ENCODE peak calls at places on chromosome 20, in seven cellular contexts. One of them, this sample, is unnamed.
A peak's percentile ranks its signal among the peaks of the same experiment; 100 is the strongest.

GRCh38 chr20:38278150-38278549 is 17.6 kb upstream of the KIAA1755 start:
- DNase-seq in body of pancreas: no peak
- DNase-seq in CD4-positive, CD25-positive, alpha-beta regulatory T cell: no peak
- DNase-seq in effector memory CD4-positive, alpha-beta T cell: no peak
- DNase-seq in brain microvascular endothelial cell: peak; percentile 94
- DNase-seq in gastrocnemius medialis: no peak
- DNase-seq in heart left ventricle: no peak
- DNase-seq in this sample: no peak

GRCh38 chr20:22492497-22492896 is 91.9 kb downstream of the FOXA2 start:
- DNase-seq in gastrocnemius medialis: no peak
- DNase-seq in body of pancreas: no peak
- DNase-seq in brain microvascular endothelial cell: no peak
- DNase-seq in CD4-positive, CD25-positive, alpha-beta regulatory T cell: no peak
- DNase-seq in heart left ventricle: no peak
- DNase-seq in effector memory CD4-positive, alpha-beta T cell: no peak
- DNase-seq in this sample: no peak

GRCh38 chr20:48364055-48364454 is 463.7 kb downstream of the PREX1 start:
- DNase-seq in body of pancreas: no peak
- DNase-seq in heart left ventricle: no peak
- DNase-seq in brain microvascular endothelial cell: no peak
- DNase-seq in gastrocnemius medialis: no peak
- DNase-seq in effector memory CD4-positive, alpha-beta T cell: no peak
- DNase-seq in CD4-positive, CD25-positive, alpha-beta regulatory T cell: no peak
- DNase-seq in this sample: no peak

GRCh38 chr20:21508230-21509078 is 5.4 kb downstream of the NKX2-2 start:
- DNase-seq in CD4-positive, CD25-positive, alpha-beta regulatory T cell: no peak
- DNase-seq in body of pancreas: no peak
- DNase-seq in gastrocnemius medialis: no peak
- DNase-seq in effector memory CD4-positive, alpha-beta T cell: no peak
- DNase-seq in brain microvascular endothelial cell: no peak
- DNase-seq in heart left ventricle: no peak
- DNase-seq in this sample: no peak

GRCh38 chr20:45343867-45344721 is 4.1 kb downstream of the SDC4 start:
- DNase-seq in CD4-positive, CD25-positive, alpha-beta regulatory T cell: no peak
- DNase-seq in effector memory CD4-positive, alpha-beta T cell: no peak
- DNase-seq in gastrocnemius medialis: peak; percentile 91
- DNase-seq in brain microvascular endothelial cell: peak; percentile 91
- DNase-seq in body of pancreas: peak; percentile 81
- DNase-seq in heart left ventricle: no peak
- DNase-seq in this sample: peak; percentile 70

GRCh38 chr20:45341939-45342862 is 6.0 kb downstream of the SDC4 start:
- DNase-seq in heart left ventricle: peak; percentile 75
- DNase-seq in brain microvascular endothelial cell: no peak
- DNase-seq in CD4-positive, CD25-positive, alpha-beta regulatory T cell: no peak
- DNase-seq in effector memory CD4-positive, alpha-beta T cell: no peak
- DNase-seq in body of pancreas: peak; percentile 88
- DNase-seq in gastrocnemius medialis: peak; percentile 96
- DNase-seq in this sample: peak; percentile 81

GRCh38 chr20:22381812-22382416 is 202.5 kb downstream of the FOXA2 start:
- DNase-seq in brain microvascular endothelial cell: no peak
- DNase-seq in CD4-positive, CD25-positive, alpha-beta regulatory T cell: no peak
- DNase-seq in heart left ventricle: no peak
- DNase-seq in gastrocnemius medialis: no peak
- DNase-seq in effector memory CD4-positive, alpha-beta T cell: no peak
- DNase-seq in body of pancreas: no peak
- DNase-seq in this sample: no peak

GRCh38 chr20:49594143-49594928 is 26.4 kb upstream of the PTGIS start:
- DNase-seq in brain microvascular endothelial cell: peak; percentile 53
- DNase-seq in heart left ventricle: peak; percentile 67
- DNase-seq in effector memory CD4-positive, alpha-beta T cell: no peak
- DNase-seq in gastrocnemius medialis: peak; percentile 78
- DNase-seq in CD4-positive, CD25-positive, alpha-beta regulatory T cell: no peak
- DNase-seq in body of pancreas: no peak
- DNase-seq in this sample: peak; percentile 84

GRCh38 chr20:37325206-37325605 is 20.7 kb upstream of the SRC start:
- DNase-seq in heart left ventricle: no peak
- DNase-seq in body of pancreas: no peak
- DNase-seq in effector memory CD4-positive, alpha-beta T cell: no peak
- DNase-seq in CD4-positive, CD25-positive, alpha-beta regulatory T cell: no peak
- DNase-seq in gastrocnemius medialis: no peak
- DNase-seq in brain microvascular endothelial cell: no peak
- DNase-seq in this sample: no peak

GRCh38 chr20:47773381-47773786 is 11.9 kb downstream of the SULF2 start:
- DNase-seq in effector memory CD4-positive, alpha-beta T cell: no peak
- DNase-seq in body of pancreas: no peak
- DNase-seq in brain microvascular endothelial cell: no peak
- DNase-seq in gastrocnemius medialis: no peak
- DNase-seq in CD4-positive, CD25-positive, alpha-beta regulatory T cell: no peak
- DNase-seq in heart left ventricle: peak; percentile 28
- DNase-seq in this sample: peak; percentile 62

GRCh38 chr20:22213271-22213670 is 371.1 kb downstream of the FOXA2 start:
- DNase-seq in body of pancreas: no peak
- DNase-seq in gastrocnemius medialis: no peak
- DNase-seq in effector memory CD4-positive, alpha-beta T cell: no peak
- DNase-seq in heart left ventricle: no peak
- DNase-seq in CD4-positive, CD25-positive, alpha-beta regulatory T cell: no peak
- DNase-seq in brain microvascular endothelial cell: no peak
- DNase-seq in this sample: no peak

GRCh38 chr20:31260326-31260932 is 3.0 kb downstream of the DEFB115 start:
- DNase-seq in heart left ventricle: no peak
- DNase-seq in gastrocnemius medialis: no peak
- DNase-seq in body of pancreas: no peak
- DNase-seq in CD4-positive, CD25-positive, alpha-beta regulatory T cell: no peak
- DNase-seq in effector memory CD4-positive, alpha-beta T cell: no peak
- DNase-seq in brain microvascular endothelial cell: no peak
- DNase-seq in this sample: no peak

GRCh38 chr20:11807070-11807741 is 110.5 kb upstream of the BTBD3 start:
- DNase-seq in effector memory CD4-positive, alpha-beta T cell: no peak
- DNase-seq in CD4-positive, CD25-positive, alpha-beta regulatory T cell: no peak
- DNase-seq in brain microvascular endothelial cell: peak; percentile 85
- DNase-seq in heart left ventricle: no peak
- DNase-seq in gastrocnemius medialis: no peak
- DNase-seq in body of pancreas: no peak
- DNase-seq in this sample: no peak

GRCh38 chr20:22723659-22724058 is 139.3 kb upstream of the FOXA2 start:
- DNase-seq in heart left ventricle: no peak
- DNase-seq in body of pancreas: no peak
- DNase-seq in effector memory CD4-positive, alpha-beta T cell: no peak
- DNase-seq in CD4-positive, CD25-positive, alpha-beta regulatory T cell: no peak
- DNase-seq in brain microvascular endothelial cell: no peak
- DNase-seq in gastrocnemius medialis: no peak
- DNase-seq in this sample: no peak

GRCh38 chr20:15628954-15629353 is 944.3 kb downstream of the KIF16B start:
- DNase-seq in heart left ventricle: no peak
- DNase-seq in effector memory CD4-positive, alpha-beta T cell: no peak
- DNase-seq in CD4-positive, CD25-positive, alpha-beta regulatory T cell: no peak
- DNase-seq in body of pancreas: no peak
- DNase-seq in brain microvascular endothelial cell: no peak
- DNase-seq in gastrocnemius medialis: no peak
- DNase-seq in this sample: no peak
- H3K27me3 ChIP-seq in heart left ventricle: no peaks in the 10 kb centered on the region
- H3K27me3 ChIP-seq in effector memory CD4-positive, alpha-beta T cell: no peaks in the 10 kb centered on the region
- H3K27me3 ChIP-seq in CD4-positive, CD25-positive, alpha-beta regulatory T cell: no peaks in the 10 kb centered on the region
- H3K27me3 ChIP-seq in body of pancreas: no peaks in the 10 kb centered on the region
- H3K27me3 ChIP-seq in brain microvascular endothelial cell: no peaks in the 10 kb centered on the region
- H3K27me3 ChIP-seq in gastrocnemius medialis: no peaks in the 10 kb centered on the region
- H3K27me3 ChIP-seq in this sample: no peaks in the 10 kb centered on the region

GRCh38 chr20:25324412-25324811 is 66.2 kb downstream of the ABHD12 start:
- DNase-seq in heart left ventricle: no peak
- DNase-seq in body of pancreas: no peak
- DNase-seq in brain microvascular endothelial cell: no peak
- DNase-seq in CD4-positive, CD25-positive, alpha-beta regulatory T cell: no peak
- DNase-seq in gastrocnemius medialis: peak; percentile 54
- DNase-seq in effector memory CD4-positive, alpha-beta T cell: no peak
- DNase-seq in this sample: peak; percentile 46
- H3K27ac ChIP-seq in heart left ventricle: no peak overlapping the region
- H3K27ac ChIP-seq in body of pancreas: peak overlapping the region; percentile 34
- H3K27ac ChIP-seq in brain microvascular endothelial cell: no peak overlapping the region
- H3K27ac ChIP-seq in CD4-positive, CD25-positive, alpha-beta regulatory T cell: no peak overlapping the region
- H3K27ac ChIP-seq in gastrocnemius medialis: no peak overlapping the region
- H3K27ac ChIP-seq in effector memory CD4-positive, alpha-beta T cell: no peak overlapping the region
- H3K27ac ChIP-seq in this sample: no peak overlapping the region

GRCh38 chr20:63457737-63458136 is 14.7 kb downstream of the KCNQ2 start:
- DNase-seq in body of pancreas: no peak
- DNase-seq in heart left ventricle: peak; percentile 44
- DNase-seq in gastrocnemius medialis: no peak
- DNase-seq in effector memory CD4-positive, alpha-beta T cell: no peak
- DNase-seq in CD4-positive, CD25-positive, alpha-beta regulatory T cell: no peak
- DNase-seq in brain microvascular endothelial cell: peak; percentile 6
- DNase-seq in this sample: peak; percentile 76
- H3K27me3 ChIP-seq in body of pancreas: peaks cover 7% of the 10 kb centered on the region
- H3K27me3 ChIP-seq in heart left ventricle: peaks cover 3% of the 10 kb centered on the region
- H3K27me3 ChIP-seq in gastrocnemius medialis: peaks cover 58% of the 10 kb centered on the region
- H3K27me3 ChIP-seq in effector memory CD4-positive, alpha-beta T cell: peaks cover 18% of the 10 kb centered on the region
- H3K27me3 ChIP-seq in CD4-positive, CD25-positive, alpha-beta regulatory T cell: no peaks in the 10 kb centered on the region
- H3K27me3 ChIP-seq in brain microvascular endothelial cell: peaks cover 18% of the 10 kb centered on the region
- H3K27me3 ChIP-seq in this sample: no peaks in the 10 kb centered on the region

GRCh38 chr20:33729101-33729500 is 2.7 kb upstream of the ZNF341 start:
- DNase-seq in body of pancreas: no peak
- DNase-seq in brain microvascular endothelial cell: no peak
- DNase-seq in heart left ventricle: no peak
- DNase-seq in CD4-positive, CD25-positive, alpha-beta regulatory T cell: no peak
- DNase-seq in gastrocnemius medialis: no peak
- DNase-seq in effector memory CD4-positive, alpha-beta T cell: no peak
- DNase-seq in this sample: no peak

GRCh38 chr20:33730946-33731692 is 677 bp upstream of the ZNF341 start:
- DNase-seq in gastrocnemius medialis: no peak
- DNase-seq in effector memory CD4-positive, alpha-beta T cell: no peak
- DNase-seq in brain microvascular endothelial cell: no peak
- DNase-seq in CD4-positive, CD25-positive, alpha-beta regulatory T cell: no peak
- DNase-seq in body of pancreas: no peak
- DNase-seq in heart left ventricle: no peak
- DNase-seq in this sample: no peak

GRCh38 chr20:33733654-33734576 is 2.1 kb downstream of the ZNF341 start:
- DNase-seq in brain microvascular endothelial cell: peak; percentile 52
- DNase-seq in body of pancreas: peak; percentile 37
- DNase-seq in CD4-positive, CD25-positive, alpha-beta regulatory T cell: no peak
- DNase-seq in heart left ventricle: peak; percentile 26
- DNase-seq in gastrocnemius medialis: no peak
- DNase-seq in effector memory CD4-positive, alpha-beta T cell: no peak
- DNase-seq in this sample: no peak

GRCh38 chr20:33732166-33732970 is 572 bp downstream of the ZNF341 start:
- DNase-seq in effector memory CD4-positive, alpha-beta T cell: peak; percentile 82
- DNase-seq in heart left ventricle: no peak
- DNase-seq in gastrocnemius medialis: peak; percentile 91
- DNase-seq in body of pancreas: peak; percentile 93
- DNase-seq in brain microvascular endothelial cell: peak; percentile 59
- DNase-seq in CD4-positive, CD25-positive, alpha-beta regulatory T cell: peak; percentile 78
- DNase-seq in this sample: peak; percentile 88

DNA sequence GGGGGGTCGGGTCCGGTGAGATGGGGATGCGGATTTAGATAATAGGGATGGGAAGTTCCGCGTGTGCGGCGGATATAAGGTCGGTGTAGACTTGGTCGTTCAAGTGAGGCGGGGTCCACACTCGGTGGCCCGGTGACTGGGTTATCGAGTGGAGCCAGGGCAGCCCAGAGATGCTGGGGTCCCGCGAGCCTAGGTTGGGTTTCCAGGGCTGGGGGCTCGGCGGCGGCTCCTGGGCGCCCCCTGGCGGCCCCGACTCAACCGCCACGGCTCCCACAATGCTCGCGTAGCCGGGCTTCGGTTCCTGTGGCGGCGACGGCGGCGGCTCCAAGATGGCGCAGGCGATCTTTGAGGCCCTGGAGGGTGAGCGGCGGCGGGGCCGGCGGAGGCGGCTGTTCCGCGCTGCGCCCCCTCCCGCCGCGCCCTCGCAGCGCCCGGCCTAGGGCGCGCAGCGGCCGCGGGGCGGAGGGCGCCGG is at the start of gene ZNF341:
- DNase-seq in gastrocnemius medialis: peak; percentile 83
- DNase-seq in effector memory CD4-positive, alpha-beta T cell: no peak
- DNase-seq in heart left ventricle: peak; percentile 91
- DNase-seq in CD4-positive, CD25-positive, alpha-beta regulatory T cell: peak; percentile 80
- DNase-seq in brain microvascular endothelial cell: peak; percentile 70
- DNase-seq in body of pancreas: peak; percentile 91
- DNase-seq in this sample: peak; percentile 91
- H3K27ac ChIP-seq in gastrocnemius medialis: peak within 1 kb of the TSS; percentile 93
- H3K27ac ChIP-seq in effector memory CD4-positive, alpha-beta T cell: peak within 1 kb of the TSS; percentile 56
- H3K27ac ChIP-seq in heart left ventricle: peak within 1 kb of the TSS; percentile 91
- H3K27ac ChIP-seq in CD4-positive, CD25-positive, alpha-beta regulatory T cell: peak within 1 kb of the TSS; percentile 73
- H3K27ac ChIP-seq in brain microvascular endothelial cell: peak within 1 kb of the TSS; percentile 53
- H3K27ac ChIP-seq in body of pancreas: peak within 1 kb of the TSS; percentile 99
- H3K27ac ChIP-seq in this sample: peak within 1 kb of the TSS; percentile 88

DNA sequence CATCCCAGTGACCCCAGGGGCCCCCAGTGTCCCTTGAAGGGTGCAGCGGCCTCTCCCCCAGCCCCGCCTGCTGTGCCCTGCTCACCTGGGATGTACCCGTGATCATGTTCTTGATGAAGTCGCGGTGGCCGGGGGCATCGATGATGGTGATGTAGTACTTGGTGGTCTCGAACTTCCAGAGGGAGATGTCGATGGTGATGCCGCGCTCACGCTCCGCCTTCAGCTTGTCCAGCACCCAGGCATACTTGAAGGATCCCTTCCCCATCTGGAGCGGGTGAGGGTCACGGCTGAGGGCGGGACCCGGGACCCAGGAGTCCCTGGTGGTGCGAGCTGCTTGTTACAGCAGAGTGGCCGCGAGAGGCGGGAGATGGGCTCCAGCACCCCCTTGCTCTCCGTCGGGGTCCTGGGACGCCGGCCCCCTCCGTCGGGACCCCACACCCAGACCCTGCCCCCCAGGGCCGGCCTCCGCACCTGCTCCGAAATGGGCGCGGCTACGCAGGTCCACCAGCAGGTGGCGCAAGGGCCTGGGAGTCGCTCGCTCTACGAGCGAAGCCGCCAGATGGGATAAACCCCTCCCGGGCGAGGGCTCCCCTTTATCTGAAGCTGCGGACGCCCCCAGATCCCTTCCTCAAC is 3.0 kb downstream of the EEF1A2 start:
- DNase-seq in gastrocnemius medialis: peak; percentile 70
- DNase-seq in CD4-positive, CD25-positive, alpha-beta regulatory T cell: peak; percentile 68
- DNase-seq in effector memory CD4-positive, alpha-beta T cell: peak; percentile 46
- DNase-seq in body of pancreas: peak; percentile 69
- DNase-seq in heart left ventricle: peak; percentile 66
- DNase-seq in brain microvascular endothelial cell: no peak
- DNase-seq in this sample: peak; percentile 90
- H3K27me3 ChIP-seq in gastrocnemius medialis: no peaks in the 10 kb centered on the region
- H3K27me3 ChIP-seq in CD4-positive, CD25-positive, alpha-beta regulatory T cell: no peaks in the 10 kb centered on the region
- H3K27me3 ChIP-seq in effector memory CD4-positive, alpha-beta T cell: peaks cover 24% of the 10 kb centered on the region
- H3K27me3 ChIP-seq in body of pancreas: peaks cover 6% of the 10 kb centered on the region
- H3K27me3 ChIP-seq in heart left ventricle: peaks cover 18% of the 10 kb centered on the region
- H3K27me3 ChIP-seq in brain microvascular endothelial cell: peaks cover 13% of the 10 kb centered on the region
- H3K27me3 ChIP-seq in this sample: no peaks in the 10 kb centered on the region

GRCh38 chr20:32464401-32465091 is 106.4 kb downstream of the ASXL1 start:
- DNase-seq in CD4-positive, CD25-positive, alpha-beta regulatory T cell: no peak
- DNase-seq in effector memory CD4-positive, alpha-beta T cell: no peak
- DNase-seq in brain microvascular endothelial cell: no peak
- DNase-seq in heart left ventricle: no peak
- DNase-seq in gastrocnemius medialis: no peak
- DNase-seq in body of pancreas: no peak
- DNase-seq in this sample: peak; percentile 56
- H3K27ac ChIP-seq in CD4-positive, CD25-positive, alpha-beta regulatory T cell: no peak overlapping the region
- H3K27ac ChIP-seq in effector memory CD4-positive, alpha-beta T cell: no peak overlapping the region
- H3K27ac ChIP-seq in brain microvascular endothelial cell: peak overlapping the region; percentile 87
- H3K27ac ChIP-seq in heart left ventricle: no peak overlapping the region
- H3K27ac ChIP-seq in gastrocnemius medialis: no peak overlapping the region
- H3K27ac ChIP-seq in body of pancreas: peak overlapping the region; percentile 91
- H3K27ac ChIP-seq in this sample: no peak overlapping the region

DNA sequence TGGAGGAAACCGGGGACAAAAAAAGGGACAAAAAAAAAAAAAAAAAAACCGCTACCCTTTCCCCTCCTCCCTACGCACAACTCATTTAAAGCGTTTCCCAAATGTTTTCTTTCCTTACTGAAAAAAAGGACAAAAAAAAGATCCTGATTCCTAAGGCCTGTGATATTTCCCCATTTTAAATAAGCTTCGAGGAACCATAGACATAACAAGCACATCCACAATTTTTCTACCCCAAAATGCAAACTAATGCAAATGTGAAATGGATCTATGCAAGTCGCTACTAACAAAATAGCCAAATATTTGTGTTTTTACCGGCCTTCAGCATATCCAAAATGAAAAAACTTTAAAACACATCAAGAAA is 1.4 kb upstream of the ZNF217 start:
- DNase-seq in brain microvascular endothelial cell: no peak
- DNase-seq in heart left ventricle: no peak
- DNase-seq in effector memory CD4-positive, alpha-beta T cell: no peak
- DNase-seq in CD4-positive, CD25-positive, alpha-beta regulatory T cell: no peak
- DNase-seq in body of pancreas: no peak
- DNase-seq in gastrocnemius medialis: no peak
- DNase-seq in this sample: no peak
- H3K27me3 ChIP-seq in brain microvascular endothelial cell: no peaks in the 10 kb centered on the region
- H3K27me3 ChIP-seq in heart left ventricle: no peaks in the 10 kb centered on the region
- H3K27me3 ChIP-seq in effector memory CD4-positive, alpha-beta T cell: no peaks in the 10 kb centered on the region
- H3K27me3 ChIP-seq in CD4-positive, CD25-positive, alpha-beta regulatory T cell: no peaks in the 10 kb centered on the region
- H3K27me3 ChIP-seq in body of pancreas: no peaks in the 10 kb centered on the region
- H3K27me3 ChIP-seq in gastrocnemius medialis: no peaks in the 10 kb centered on the region
- H3K27me3 ChIP-seq in this sample: no peaks in the 10 kb centered on the region

This sample was measured in right cardiac atrium.